ENCODE peak calls at places on chromosome 6, in six cellular contexts. J is HepG2, T is upper lobe of left lung, Z is A549, K is GM12878, H is K562. R is an unnamed sample.

GRCh38 chr6:87102296-87102695 is 7.4 kb upstream of the CGA start:
- ATAC-seq in J (no peak), T (no peak), Z (no peak), K (peak; percentile 68), H (no peak), R (no peak)

GRCh38 chr6:169070506-169071176 is 183.0 kb downstream of the THBS2 start:
- ATAC-seq in J (peak; percentile 82), T (peak; percentile 97), Z (peak; percentile 100), K (no peak), H (peak; percentile 44), R (peak; percentile 96)

GRCh38 chr6:105363100-105363754 is 39.7 kb downstream of the PREP start:
- ATAC-seq in J (no peak), T (no peak), Z (peak; percentile 26), K (no peak), H (no peak), R (no peak)

GRCh38 chr6:12987783-12988182 is 271.2 kb downstream of the PHACTR1 start:
- ATAC-seq in J (no peak), T (no peak), Z (no peak), K (no peak), H (no peak), R (no peak)

GRCh38 chr6:30019819-30020218 is 41.2 kb upstream of the POLR1H start:
- ATAC-seq in J (no peak), T (no peak), Z (no peak), K (no peak), H (no peak), R (no peak)

GRCh38 chr6:127115032-127115661 is 3.3 kb upstream of the RSPO3 start:
- ATAC-seq in J (no peak), T (no peak), Z (peak; percentile 9), K (no peak), H (no peak), R (no peak)

GRCh38 chr6:10543488-10543887 is 22.3 kb downstream of the GCNT2 start:
- ATAC-seq in J (no peak), T (no peak), Z (no peak), K (no peak), H (no peak), R (no peak)

GRCh38 chr6:130500693-130501092 is 134.9 kb downstream of the TMEM200A start:
- ATAC-seq in J (no peak), T (peak; percentile 57), Z (no peak), K (no peak), H (no peak), R (no peak)

GRCh38 chr6:5681480-5681879 is 325.2 kb downstream of the NRN1 start:
- ATAC-seq in J (no peak), T (no peak), Z (no peak), K (peak; percentile 65), H (no peak), R (no peak)

GRCh38 chr6:89596484-89596883 is 42.1 kb downstream of the LYRM2 start:
- ATAC-seq in J (no peak), T (no peak), Z (no peak), K (peak; percentile 66), H (peak; percentile 75), R (no peak)

GRCh38 chr6:31265926-31266325 is 6.0 kb downstream of the HLA-C start:
- ATAC-seq in J (peak; percentile 27), T (no peak), Z (no peak), K (peak; percentile 25), H (no peak), R (no peak)

GRCh38 chr6:42217165-42217522 is 517 bp downstream of the MRPS10 start:
- ATAC-seq in J (no peak), T (no peak), Z (no peak), K (no peak), H (peak; percentile 25), R (no peak)

GRCh38 chr6:6587696-6588063 is 840 bp upstream of the LY86 start:
- ATAC-seq in J (no peak), T (no peak), Z (no peak), K (no peak), H (no peak), R (no peak)

GRCh38 chr6:50707191-50707590 is 6.1 kb upstream of the TFAP2D start:
- ATAC-seq in J (no peak), T (no peak), Z (no peak), K (no peak), H (no peak), R (no peak)

GRCh38 chr6:43506171-43506570 is 4.0 kb downstream of the LRRC73 start:
- ATAC-seq in J (no peak), T (no peak), Z (no peak), K (no peak), H (no peak), R (no peak)

GRCh38 chr6:80165143-80165542 is 58.7 kb downstream of the BCKDHB start:
- ATAC-seq in J (no peak), T (no peak), Z (no peak), K (peak; percentile 93), H (no peak), R (no peak)

GRCh38 chr6:169811521-169812256 is 60.3 kb downstream of the ERMARD start:
- ATAC-seq in J (no peak), T (no peak), Z (no peak), K (no peak), H (peak; percentile 58), R (no peak)

GRCh38 chr6:39330476-39330875 is 8.0 kb upstream of the KCNK16 start:
- ATAC-seq in J (no peak), T (peak; percentile 26), Z (no peak), K (peak; percentile 14), H (no peak), R (no peak)

GRCh38 chr6:160374836-160375560 is 26.8 kb downstream of the SLC22A3 start:
- ATAC-seq in J (peak; percentile 14), T (peak; percentile 16), Z (no peak), K (no peak), H (no peak), R (no peak)

GRCh38 chr6:41728073-41728936 is 7.1 kb downstream of the TFEB start:
- ATAC-seq in J (peak; percentile 62), T (no peak), Z (no peak), K (peak; percentile 9), H (no peak), R (no peak)

GRCh38 chr6:88870728-88871330 is 92.6 kb downstream of the RNGTT start:
- ATAC-seq in J (no peak), T (peak; percentile 61), Z (no peak), K (peak; percentile 78), H (peak; percentile 66), R (no peak)

GRCh38 chr6:46914279-46914810 is 7.4 kb downstream of the ADGRF5 start:
- ATAC-seq in J (no peak), T (no peak), Z (no peak), K (no peak), H (no peak), R (no peak)

GRCh38 chr6:44742828-44743372 is 355.4 kb downstream of the CDC5L start:
- ATAC-seq in J (no peak), T (no peak), Z (no peak), K (no peak), H (no peak), R (no peak)

GRCh38 chr6:106538145-106538544 is 91.2 kb downstream of the RTN4IP1 start:
- ATAC-seq in J (no peak), T (peak; percentile 75), Z (no peak), K (no peak), H (no peak), R (no peak)

DNA sequence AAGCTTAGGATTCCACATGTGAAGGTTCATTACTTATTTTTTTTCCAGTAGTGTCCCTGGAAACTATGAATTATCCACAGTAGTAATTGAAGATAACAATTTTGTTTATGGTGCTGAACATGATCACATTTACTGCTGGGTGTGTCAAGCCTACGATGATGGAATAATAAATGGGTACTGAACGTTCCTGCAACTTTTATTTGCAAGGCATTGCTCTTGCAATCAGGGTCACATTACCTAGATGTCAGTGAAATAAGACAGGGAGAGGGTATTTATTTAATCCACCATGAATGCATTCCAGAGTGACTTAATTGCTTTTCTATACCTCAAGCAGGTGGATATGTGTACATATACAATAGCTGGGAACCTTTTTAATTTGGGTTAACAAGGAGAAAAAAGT is 27.0 kb upstream of the MLIP start:
- ATAC-seq in J (no peak), T (no peak), Z (no peak), K (no peak), H (no peak), R (no peak)
- TF ChIP-seq EP300 in J (no peak), T (no peak), Z (no peak), K (no peak), H (no peak), R (no peak)

DNA sequence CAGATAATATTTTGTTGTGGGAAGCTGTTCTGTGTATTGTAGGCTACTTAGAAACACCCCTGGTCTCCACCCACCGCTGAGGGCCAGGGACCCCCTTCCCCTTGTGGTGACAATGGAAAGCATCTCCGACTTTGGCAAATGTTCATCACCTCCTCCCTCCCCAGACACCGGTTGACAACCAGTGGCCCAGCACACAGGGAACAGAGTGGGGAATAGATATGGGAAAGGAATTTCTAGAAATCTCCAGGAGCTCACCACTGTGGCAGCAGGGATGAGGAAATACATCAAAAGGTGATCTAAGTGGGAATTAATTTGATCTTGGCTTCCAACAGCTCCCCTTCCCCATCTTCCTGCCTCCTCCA is 257.3 kb upstream of the FOXQ1 start:
- ATAC-seq in J (peak; percentile 15), T (no peak), Z (no peak), K (no peak), H (no peak), R (no peak)
- TF ChIP-seq EP300 in J (no peak), T (no peak), Z (no peak), K (no peak), H (no peak), R (no peak)

GRCh38 chr6:156718647-156719394 is 58.4 kb upstream of the ARID1B start:
- ATAC-seq in J (no peak), T (no peak), Z (peak; percentile 82), K (no peak), H (peak; percentile 49), R (peak; percentile 40)
- TF ChIP-seq EP300 in J (no peak), T (no peak), Z (no peak), K (no peak), H (no peak), R (no peak)

DNA sequence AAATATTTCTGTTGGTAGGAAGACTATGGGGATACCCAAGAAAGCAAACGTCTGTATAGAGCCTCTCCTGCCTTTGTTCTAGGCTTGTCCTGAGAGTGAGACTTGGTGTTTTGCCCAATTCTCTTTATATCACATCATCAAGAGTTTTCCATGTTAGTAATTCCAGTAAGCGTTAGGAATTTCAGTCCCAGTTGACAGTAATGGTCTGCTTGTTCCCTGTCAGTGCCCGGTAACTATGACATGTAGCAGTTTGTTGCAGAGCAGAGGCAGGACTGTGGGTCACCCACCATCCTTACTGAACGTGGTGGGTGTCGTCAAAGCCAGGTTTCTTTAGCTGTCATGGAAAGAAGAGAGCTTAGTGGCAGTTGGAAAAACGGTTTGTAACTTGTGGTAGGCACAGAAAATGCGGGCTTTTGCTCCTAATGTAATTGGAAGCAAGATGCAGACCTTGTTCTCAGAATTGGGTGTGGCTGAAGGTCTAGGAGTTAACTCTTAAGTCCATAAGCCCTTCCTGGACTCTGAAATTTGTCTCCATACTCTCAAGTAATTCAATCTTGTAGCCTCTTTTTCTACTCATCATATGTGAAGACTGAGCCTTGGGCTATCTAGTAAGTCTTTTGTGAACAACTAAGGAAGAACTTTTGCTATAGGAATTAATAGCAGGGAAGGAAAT is 188.8 kb downstream of the TMEM242 start:
- ATAC-seq in J (no peak), T (peak; percentile 53), Z (no peak), K (no peak), H (peak; percentile 53), R (no peak)
- TF ChIP-seq EP300 in J (no peak), T (no peak), Z (no peak), K (no peak), H (no peak), R (no peak)

DNA sequence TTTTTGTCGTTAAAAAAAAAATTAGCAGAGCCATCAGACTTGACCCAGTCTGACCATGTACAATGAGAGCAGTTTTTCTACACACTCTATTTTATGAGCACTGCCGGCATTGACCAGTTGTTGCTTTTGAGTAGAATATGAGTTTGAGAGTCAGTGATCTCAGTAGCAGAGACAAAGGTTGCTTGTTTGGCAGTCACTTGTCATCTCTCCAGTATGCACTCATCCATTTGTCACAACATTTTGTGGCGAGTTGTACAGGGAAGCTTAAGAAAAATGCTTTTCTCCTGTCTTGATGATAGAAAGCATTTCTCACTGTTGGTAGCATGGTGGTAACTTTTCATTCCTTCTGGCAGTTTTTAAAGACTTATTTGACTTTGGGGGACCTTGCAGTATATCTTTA is 159.9 kb downstream of the MMS22L start:
- ATAC-seq in J (no peak), T (no peak), Z (no peak), K (no peak), H (no peak), R (no peak)
- TF ChIP-seq EP300 in J (no peak), T (no peak), Z (no peak), K (no peak), H (no peak), R (no peak)